ENCODE peak calls at places on chromosomes 5 and 9, in four cellular contexts. H, F, Y and O are unnamed samples.

GRCh38 chr9:88777498-88778312 is 213.6 kb upstream of the S1PR3 start:
- DNase-seq in H (peak; percentile 90), F (peak; percentile 70), Y (peak; percentile 66), O (no peak)

GRCh38 chr9:101512116-101512515 is 21.5 kb upstream of the RNF20 start:
- DNase-seq in H (no peak), F (no peak), Y (no peak), O (no peak)

GRCh38 chr9:125540497-125540896 is 166.5 kb downstream of the MAPKAP1 start:
- DNase-seq in H (no peak), F (no peak), Y (peak; percentile 79), O (peak; percentile 44)

GRCh38 chr9:107286057-107286456 is 3.0 kb downstream of the RAD23B start:
- DNase-seq in H (no peak), F (no peak), Y (peak; percentile 61), O (no peak)

GRCh38 chr9:86979686-86980085 is 32.4 kb upstream of the GAS1 start:
- DNase-seq in H (no peak), F (no peak), Y (no peak), O (no peak)

GRCh38 chr9:124098141-124098905 is 86.8 kb downstream of the LHX2 start:
- DNase-seq in H (no peak), F (no peak), Y (peak; percentile 16), O (no peak)

GRCh38 chr5:160937570-160937969 is 85.6 kb upstream of the ATP10B start:
- DNase-seq in H (no peak), F (no peak), Y (no peak), O (no peak)

GRCh38 chr5:139698461-139699146 is 50.5 kb downstream of the CXXC5 start:
- DNase-seq in H (peak; percentile 59), F (peak; percentile 91), Y (peak; percentile 86), O (peak; percentile 89)

GRCh38 chr9:78620303-78620702 is 323.4 kb downstream of the PSAT1 start:
- DNase-seq in H (no peak), F (no peak), Y (no peak), O (no peak)

GRCh38 chr5:29588276-29588675 is 1605.2 kb upstream of the CDH6 start:
- DNase-seq in H (no peak), F (no peak), Y (no peak), O (no peak)

GRCh38 chr5:115366223-115366622 is 69.8 kb upstream of the CCDC112 start:
- DNase-seq in H (peak; percentile 96), F (no peak), Y (peak; percentile 99), O (no peak)

GRCh38 chr9:121376214-121376830 is 6.3 kb upstream of the STOM start:
- DNase-seq in H (no peak), F (no peak), Y (peak; percentile 19), O (no peak)

GRCh38 chr5:72202331-72202825 is 95.1 kb downstream of the MAP1B start:
- DNase-seq in H (no peak), F (no peak), Y (no peak), O (no peak)

GRCh38 chr9:20981486-20981885 is 50.0 kb downstream of the HACD4 start:
- DNase-seq in H (peak; percentile 53), F (no peak), Y (peak; percentile 87), O (peak; percentile 61)

GRCh38 chr9:127501821-127502343 is 50.6 kb downstream of the LRSAM1 start:
- DNase-seq in H (no peak), F (no peak), Y (no peak), O (no peak)

GRCh38 chr9:29038332-29038731 is 1465.1 kb upstream of the C9orf72 start:
- DNase-seq in H (no peak), F (no peak), Y (no peak), O (no peak)

GRCh38 chr9:2055203-2055658 is 40.1 kb downstream of the SMARCA2 start:
- DNase-seq in H (no peak), F (no peak), Y (peak; percentile 85), O (no peak)

GRCh38 chr9:101514056-101514455 is 19.6 kb upstream of the RNF20 start:
- DNase-seq in H (peak; percentile 36), F (no peak), Y (peak; percentile 78), O (no peak)

GRCh38 chr5:175052351-175052750 is 328.0 kb downstream of the MSX2 start:
- DNase-seq in H (no peak), F (no peak), Y (no peak), O (no peak)

GRCh38 chr5:154840435-154841272 is 9.7 kb downstream of the FAXDC2 start:
- DNase-seq in H (no peak), F (no peak), Y (no peak), O (no peak)

GRCh38 chr5:39462211-39462610 is 37.4 kb upstream of the DAB2 start:
- DNase-seq in H (no peak), F (no peak), Y (no peak), O (no peak)

GRCh38 chr5:123496892-123497291 is 15.1 kb upstream of the CSNK1G3 start:
- DNase-seq in H (no peak), F (no peak), Y (peak; percentile 86), O (peak; percentile 16)

GRCh38 chr9:134560206-134560605 is 81.4 kb upstream of the COL5A1 start:
- DNase-seq in H (no peak), F (no peak), Y (no peak), O (no peak)

GRCh38 chr5:109876941-109877669 is 187.4 kb downstream of the MAN2A1 start:
- DNase-seq in H (peak; percentile 11), F (no peak), Y (peak; percentile 90), O (peak; percentile 4)

GRCh38 chr5:89110916-89111646 is 228.1 kb upstream of the MEF2C start:
- DNase-seq in H (no peak), F (no peak), Y (peak; percentile 43), O (no peak)

GRCh38 chr9:121764371-121764730 is 112.9 kb downstream of the DAB2IP start:
- DNase-seq in H (no peak), F (no peak), Y (no peak), O (no peak)

GRCh38 chr5:1158647-1159340 is 42.6 kb upstream of the SLC6A19 start:
- DNase-seq in H (no peak), F (no peak), Y (no peak), O (no peak)

GRCh38 chr9:138123086-138123485 is 245.5 kb downstream of the CACNA1B start:
- DNase-seq in H (no peak), F (no peak), Y (no peak), O (no peak)

GRCh38 chr5:93381057-93381456 is 200.0 kb downstream of the NR2F1-AS1 start:
- DNase-seq in H (peak; percentile 66), F (no peak), Y (peak; percentile 75), O (no peak)

GRCh38 chr5:34007116-34007674 is 655 bp downstream of the AMACR start:
- DNase-seq in H (no peak), F (peak; percentile 30), Y (no peak), O (peak; percentile 8)

GRCh38 chr9:13070612-13071595 is 208.6 kb downstream of the MPDZ start:
- DNase-seq in H (no peak), F (no peak), Y (no peak), O (no peak)

GRCh38 chr9:137575382-137575724 is 3.4 kb downstream of the DPH7 start:
- DNase-seq in H (no peak), F (no peak), Y (no peak), O (no peak)

GRCh38 chr9:89524888-89525385 is 27.0 kb upstream of the SEMA4D start:
- DNase-seq in H (no peak), F (peak; percentile 25), Y (no peak), O (no peak)

GRCh38 chr9:91840882-91841281 is 109.1 kb downstream of the ROR2 start:
- DNase-seq in H (no peak), F (no peak), Y (no peak), O (no peak)

GRCh38 chr5:68252678-68253520 is 37.3 kb downstream of the PIK3R1 start:
- DNase-seq in H (peak; percentile 67), F (peak; percentile 85), Y (peak; percentile 68), O (peak; percentile 71)
- H3K4me3 ChIP-seq in H (no peak overlapping the region), F (no peak overlapping the region), Y (peak overlapping the region; percentile 29), O (no peak overlapping the region)

GRCh38 chr9:136204086-136204805 is 682 bp downstream of the LHX3 start:
- DNase-seq in H (no peak), F (no peak), Y (no peak), O (no peak)
- H3K27ac ChIP-seq in H (no peak overlapping the region), F (no peak overlapping the region), Y (no peak overlapping the region), O (no peak overlapping the region)

DNA sequence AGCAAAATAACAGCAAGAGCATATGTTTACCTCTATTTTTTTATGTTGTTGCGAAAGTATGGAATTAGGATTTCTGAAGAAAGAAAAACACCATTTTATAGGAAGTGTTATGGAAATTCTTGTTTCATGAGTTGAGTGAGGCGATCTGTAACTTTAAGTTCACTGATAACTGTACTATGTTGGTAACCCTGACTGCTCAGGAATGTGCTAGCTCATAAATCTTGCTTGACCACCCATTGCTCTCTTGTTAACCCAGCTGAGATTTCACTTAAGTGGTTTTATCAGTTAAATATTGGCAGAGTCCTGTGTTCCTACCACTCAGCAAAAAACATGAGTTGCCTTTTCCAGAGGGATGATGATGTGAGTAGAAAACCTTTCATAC is 91.1 kb upstream of the STARD4 start:
- DNase-seq in H (peak; percentile 40), F (no peak), Y (peak; percentile 88), O (no peak)
- H3K27me3 ChIP-seq in H (no peaks in the 10 kb centered on the region), F (no peaks in the 10 kb centered on the region), Y (no peaks in the 10 kb centered on the region), O (no peaks in the 10 kb centered on the region)

DNA sequence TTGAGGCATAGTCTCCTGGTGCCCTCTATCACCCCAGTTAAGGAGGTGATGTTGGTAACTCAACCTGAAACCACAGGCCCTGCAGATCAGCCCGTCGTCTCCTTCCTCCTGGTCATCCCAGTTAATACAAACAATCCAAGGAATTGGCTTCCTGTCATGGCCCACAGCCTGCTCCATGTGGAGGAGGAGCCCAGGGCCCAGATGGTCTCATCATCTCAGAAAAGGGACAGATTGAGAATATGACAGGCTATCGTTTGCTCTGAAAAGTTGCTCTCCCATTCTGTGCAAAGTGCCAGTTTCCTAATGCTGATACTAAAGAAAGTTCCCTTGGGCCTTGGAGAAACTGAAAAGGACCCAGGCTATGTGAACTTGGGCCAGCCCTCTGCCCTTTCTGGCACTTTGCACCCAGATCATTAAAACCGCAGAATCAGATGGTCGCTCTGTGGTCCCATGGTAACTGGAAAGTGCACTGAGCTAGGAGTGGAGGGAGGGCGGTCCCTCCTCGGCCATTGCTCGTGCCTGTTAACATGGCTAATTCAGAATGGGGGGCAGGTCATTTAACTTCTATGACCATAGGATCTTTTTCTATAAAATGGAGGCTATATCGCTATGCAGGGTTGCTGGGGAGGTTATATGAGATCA is 685 bp upstream of the SPAAR start:
- DNase-seq in H (no peak), F (no peak), Y (no peak), O (no peak)
- H3K4me3 ChIP-seq in H (no peak overlapping the region), F (no peak overlapping the region), Y (no peak overlapping the region), O (no peak overlapping the region)

GRCh38 chr5:150638053-150638444 is 2.4 kb upstream of the SYNPO start:
- DNase-seq in H (no peak), F (no peak), Y (no peak), O (no peak)

GRCh38 chr5:150638488-150639316 is 1.8 kb upstream of the SYNPO start:
- DNase-seq in H (no peak), F (no peak), Y (no peak), O (no peak)

GRCh38 chr5:150636391-150637244 is 3.8 kb upstream of the SYNPO start:
- DNase-seq in H (peak; percentile 67), F (no peak), Y (peak; percentile 77), O (peak; percentile 74)

GRCh38 chr5:150639317-150639738 is 1.1 kb upstream of the SYNPO start:
- DNase-seq in H (no peak), F (no peak), Y (no peak), O (no peak)

GRCh38 chr5:150637245-150638052 is 3.0 kb upstream of the SYNPO start:
- DNase-seq in H (peak; percentile 85), F (peak; percentile 67), Y (peak; percentile 96), O (peak; percentile 58)
- H3K27ac ChIP-seq in H (peak overlapping the region; percentile 57), F (no peak overlapping the region), Y (no peak overlapping the region), O (peak overlapping the region; percentile 87)